ENCODE peak calls at places on chromosomes 7 and 10, in five cellular contexts. One of them, this sample, is unnamed.

GRCh38 chr7:108417144-108417543 is 39.1 kb downstream of the NRCAM start:
- DNase-seq in left lung: no peak
- DNase-seq in choroid plexus epithelial cell: no peak
- DNase-seq in HCT116: no peak
- DNase-seq in fibroblast of pulmonary artery: no peak
- DNase-seq in this sample: no peak

GRCh38 chr10:18683427-18683826 is 24.2 kb downstream of the ARL5B start:
- DNase-seq in left lung: no peak
- DNase-seq in choroid plexus epithelial cell: peak; percentile 64
- DNase-seq in HCT116: no peak
- DNase-seq in fibroblast of pulmonary artery: peak; percentile 52
- DNase-seq in this sample: no peak

GRCh38 chr10:67925449-67926005 is 41.1 kb downstream of the SIRT1 start:
- DNase-seq in left lung: no peak
- DNase-seq in choroid plexus epithelial cell: peak; percentile 10
- DNase-seq in HCT116: no peak
- DNase-seq in fibroblast of pulmonary artery: no peak
- DNase-seq in this sample: peak; percentile 77

GRCh38 chr10:67666416-67667043 is 29.5 kb downstream of the CTNNA3 start:
- DNase-seq in left lung: no peak
- DNase-seq in choroid plexus epithelial cell: peak; percentile 56
- DNase-seq in HCT116: peak; percentile 60
- DNase-seq in fibroblast of pulmonary artery: peak; percentile 57
- DNase-seq in this sample: no peak

GRCh38 chr10:14598809-14599764 is 175.6 kb downstream of the FAM107B start:
- DNase-seq in left lung: no peak
- DNase-seq in choroid plexus epithelial cell: no peak
- DNase-seq in HCT116: no peak
- DNase-seq in fibroblast of pulmonary artery: no peak
- DNase-seq in this sample: no peak

GRCh38 chr7:121140790-121141189 is 152.3 kb downstream of the CPED1 start:
- DNase-seq in left lung: no peak
- DNase-seq in choroid plexus epithelial cell: no peak
- DNase-seq in HCT116: no peak
- DNase-seq in fibroblast of pulmonary artery: no peak
- DNase-seq in this sample: no peak

GRCh38 chr7:3922175-3922635 is 621.2 kb downstream of the SDK1 start:
- DNase-seq in left lung: peak; percentile 49
- DNase-seq in choroid plexus epithelial cell: peak; percentile 93
- DNase-seq in HCT116: peak; percentile 72
- DNase-seq in fibroblast of pulmonary artery: peak; percentile 98
- DNase-seq in this sample: peak; percentile 31

GRCh38 chr10:56359837-56360236 is 1.2 kb downstream of the ZWINT start:
- DNase-seq in left lung: no peak
- DNase-seq in choroid plexus epithelial cell: no peak
- DNase-seq in HCT116: no peak
- DNase-seq in fibroblast of pulmonary artery: no peak
- DNase-seq in this sample: no peak

GRCh38 chr7:21984042-21984441 is 38.3 kb upstream of the CDCA7L start:
- DNase-seq in left lung: no peak
- DNase-seq in choroid plexus epithelial cell: peak; percentile 12
- DNase-seq in HCT116: no peak
- DNase-seq in fibroblast of pulmonary artery: no peak
- DNase-seq in this sample: no peak

GRCh38 chr10:32384185-32384584 is 37.2 kb upstream of the EPC1 start:
- DNase-seq in left lung: no peak
- DNase-seq in choroid plexus epithelial cell: no peak
- DNase-seq in HCT116: no peak
- DNase-seq in fibroblast of pulmonary artery: no peak
- DNase-seq in this sample: no peak

GRCh38 chr10:4802711-4803487 is 23.1 kb upstream of the AKR1E2 start:
- DNase-seq in left lung: no peak
- DNase-seq in choroid plexus epithelial cell: no peak
- DNase-seq in HCT116: no peak
- DNase-seq in fibroblast of pulmonary artery: no peak
- DNase-seq in this sample: no peak

GRCh38 chr10:4081691-4082111 is 296.7 kb upstream of the KLF6 start:
- DNase-seq in left lung: no peak
- DNase-seq in choroid plexus epithelial cell: no peak
- DNase-seq in HCT116: no peak
- DNase-seq in fibroblast of pulmonary artery: peak; percentile 61
- DNase-seq in this sample: no peak

GRCh38 chr10:114271779-114272167 is 32.7 kb downstream of the VWA2 start:
- DNase-seq in left lung: no peak
- DNase-seq in choroid plexus epithelial cell: peak; percentile 95
- DNase-seq in HCT116: peak; percentile 42
- DNase-seq in fibroblast of pulmonary artery: peak; percentile 92
- DNase-seq in this sample: peak; percentile 79

GRCh38 chr10:128268015-128268722 is 141.9 kb upstream of the MKI67 start:
- DNase-seq in left lung: no peak
- DNase-seq in choroid plexus epithelial cell: peak; percentile 63
- DNase-seq in HCT116: peak; percentile 31
- DNase-seq in fibroblast of pulmonary artery: peak; percentile 26
- DNase-seq in this sample: no peak

GRCh38 chr7:94632338-94633024 is 23.5 kb downstream of the SGCE start:
- DNase-seq in left lung: no peak
- DNase-seq in choroid plexus epithelial cell: peak; percentile 96
- DNase-seq in HCT116: no peak
- DNase-seq in fibroblast of pulmonary artery: peak; percentile 82
- DNase-seq in this sample: peak; percentile 57

GRCh38 chr7:95404316-95404715 is 8.1 kb upstream of the PON3 start:
- DNase-seq in left lung: peak; percentile 34
- DNase-seq in choroid plexus epithelial cell: peak; percentile 16
- DNase-seq in HCT116: no peak
- DNase-seq in fibroblast of pulmonary artery: no peak
- DNase-seq in this sample: no peak

GRCh38 chr7:35697414-35698175 is 2.7 kb upstream of the HERPUD2 start:
- DNase-seq in left lung: no peak
- DNase-seq in choroid plexus epithelial cell: peak; percentile 74
- DNase-seq in HCT116: no peak
- DNase-seq in fibroblast of pulmonary artery: peak; percentile 78
- DNase-seq in this sample: no peak

GRCh38 chr7:104272767-104273384 is 55.5 kb upstream of the LHFPL3 start:
- DNase-seq in left lung: no peak
- DNase-seq in choroid plexus epithelial cell: peak; percentile 77
- DNase-seq in HCT116: peak; percentile 26
- DNase-seq in fibroblast of pulmonary artery: peak; percentile 60
- DNase-seq in this sample: peak; percentile 10

GRCh38 chr7:17530741-17531417 is 232.4 kb downstream of the AHR start:
- DNase-seq in left lung: no peak
- DNase-seq in choroid plexus epithelial cell: peak; percentile 72
- DNase-seq in HCT116: peak; percentile 26
- DNase-seq in fibroblast of pulmonary artery: peak; percentile 84
- DNase-seq in this sample: no peak

GRCh38 chr7:50710441-50711154 is 72.1 kb downstream of the GRB10 start:
- DNase-seq in left lung: no peak
- DNase-seq in choroid plexus epithelial cell: no peak
- DNase-seq in HCT116: no peak
- DNase-seq in fibroblast of pulmonary artery: no peak
- DNase-seq in this sample: no peak

GRCh38 chr7:137591444-137591843 is 247.9 kb upstream of the PTN start:
- DNase-seq in left lung: no peak
- DNase-seq in choroid plexus epithelial cell: peak; percentile 70
- DNase-seq in HCT116: no peak
- DNase-seq in fibroblast of pulmonary artery: peak; percentile 80
- DNase-seq in this sample: no peak

GRCh38 chr7:29384277-29384676 is 179.4 kb upstream of the PRR15 start:
- DNase-seq in left lung: no peak
- DNase-seq in choroid plexus epithelial cell: no peak
- DNase-seq in HCT116: no peak
- DNase-seq in fibroblast of pulmonary artery: no peak
- DNase-seq in this sample: no peak

GRCh38 chr10:110007171-110007700 is 548 bp upstream of the ADD3 start:
- DNase-seq in left lung: peak; percentile 63
- DNase-seq in choroid plexus epithelial cell: peak; percentile 48
- DNase-seq in HCT116: no peak
- DNase-seq in fibroblast of pulmonary artery: no peak
- DNase-seq in this sample: no peak

GRCh38 chr10:67764012-67764822 is 68.2 kb upstream of the CTNNA3 start:
- DNase-seq in left lung: peak; percentile 91
- DNase-seq in choroid plexus epithelial cell: peak; percentile 96
- DNase-seq in HCT116: peak; percentile 90
- DNase-seq in fibroblast of pulmonary artery: peak; percentile 95
- DNase-seq in this sample: peak; percentile 56

GRCh38 chr7:106017657-106018056 is 54.6 kb downstream of the CDHR3 start:
- DNase-seq in left lung: no peak
- DNase-seq in choroid plexus epithelial cell: no peak
- DNase-seq in HCT116: no peak
- DNase-seq in fibroblast of pulmonary artery: no peak
- DNase-seq in this sample: no peak

GRCh38 chr7:3399858-3400257 is 98.8 kb downstream of the SDK1 start:
- DNase-seq in left lung: no peak
- DNase-seq in choroid plexus epithelial cell: peak; percentile 60
- DNase-seq in HCT116: peak; percentile 49
- DNase-seq in fibroblast of pulmonary artery: peak; percentile 39
- DNase-seq in this sample: no peak

GRCh38 chr10:5165738-5166137 is 19.2 kb downstream of the AKR1C8 start:
- DNase-seq in left lung: no peak
- DNase-seq in choroid plexus epithelial cell: peak; percentile 30
- DNase-seq in HCT116: peak; percentile 2
- DNase-seq in fibroblast of pulmonary artery: peak; percentile 14
- DNase-seq in this sample: no peak

GRCh38 chr10:99768430-99769011 is 13.9 kb upstream of the ABCC2 start:
- DNase-seq in left lung: no peak
- DNase-seq in choroid plexus epithelial cell: no peak
- DNase-seq in HCT116: no peak
- DNase-seq in fibroblast of pulmonary artery: no peak
- DNase-seq in this sample: no peak

GRCh38 chr7:30986738-30987137 is 23.0 kb downstream of the GHRHR start:
- DNase-seq in left lung: no peak
- DNase-seq in choroid plexus epithelial cell: no peak
- DNase-seq in HCT116: no peak
- DNase-seq in fibroblast of pulmonary artery: no peak
- DNase-seq in this sample: no peak

GRCh38 chr7:151631149-151631967 is 111.7 kb upstream of the RHEB start:
- DNase-seq in left lung: no peak
- DNase-seq in choroid plexus epithelial cell: peak; percentile 42
- DNase-seq in HCT116: no peak
- DNase-seq in fibroblast of pulmonary artery: no peak
- DNase-seq in this sample: no peak

GRCh38 chr10:100520811-100521210 is 1.1 kb upstream of the SEC31B start:
- DNase-seq in left lung: no peak
- DNase-seq in choroid plexus epithelial cell: no peak
- DNase-seq in HCT116: no peak
- DNase-seq in fibroblast of pulmonary artery: peak; percentile 74
- DNase-seq in this sample: no peak

GRCh38 chr10:119726291-119727261 is 726 bp downstream of the INPP5F start:
- DNase-seq in left lung: peak; percentile 57
- DNase-seq in choroid plexus epithelial cell: no peak
- DNase-seq in HCT116: no peak
- DNase-seq in fibroblast of pulmonary artery: no peak
- DNase-seq in this sample: no peak

GRCh38 chr10:123135415-123136141 is at the start of gene HMX3:
- DNase-seq in left lung: no peak
- DNase-seq in choroid plexus epithelial cell: no peak
- DNase-seq in HCT116: no peak
- DNase-seq in fibroblast of pulmonary artery: peak; percentile 55
- DNase-seq in this sample: no peak

GRCh38 chr10:26780793-26781601 is 79.8 kb downstream of the ABI1 start:
- DNase-seq in left lung: no peak
- DNase-seq in choroid plexus epithelial cell: peak; percentile 81
- DNase-seq in HCT116: peak; percentile 90
- DNase-seq in fibroblast of pulmonary artery: peak; percentile 77
- DNase-seq in this sample: peak; percentile 72

GRCh38 chr7:87852306-87852705 is 23.9 kb downstream of the SLC25A40 start:
- DNase-seq in left lung: no peak
- DNase-seq in choroid plexus epithelial cell: no peak
- DNase-seq in HCT116: no peak
- DNase-seq in fibroblast of pulmonary artery: no peak
- DNase-seq in this sample: no peak

GRCh38 chr10:92418891-92419290 is 127.9 kb downstream of the MARCHF5 start:
- DNase-seq in left lung: no peak
- DNase-seq in choroid plexus epithelial cell: no peak
- DNase-seq in HCT116: no peak
- DNase-seq in fibroblast of pulmonary artery: no peak
- DNase-seq in this sample: no peak

GRCh38 chr10:92418221-92418620 is 127.3 kb downstream of the MARCHF5 start:
- DNase-seq in left lung: no peak
- DNase-seq in choroid plexus epithelial cell: peak; percentile 19
- DNase-seq in HCT116: no peak
- DNase-seq in fibroblast of pulmonary artery: no peak
- DNase-seq in this sample: no peak

GRCh38 chr10:92420554-92421275 is 129.7 kb downstream of the MARCHF5 start:
- DNase-seq in left lung: no peak
- DNase-seq in choroid plexus epithelial cell: no peak
- DNase-seq in HCT116: no peak
- DNase-seq in fibroblast of pulmonary artery: no peak
- DNase-seq in this sample: no peak

GRCh38 chr10:92421550-92421949 is 130.6 kb downstream of the MARCHF5 start:
- DNase-seq in left lung: no peak
- DNase-seq in choroid plexus epithelial cell: no peak
- DNase-seq in HCT116: no peak
- DNase-seq in fibroblast of pulmonary artery: no peak
- DNase-seq in this sample: no peak

GRCh38 chr10:92419740-92420553 is 129.0 kb downstream of the MARCHF5 start:
- DNase-seq in left lung: peak; percentile 52
- DNase-seq in choroid plexus epithelial cell: peak; percentile 65
- DNase-seq in HCT116: no peak
- DNase-seq in fibroblast of pulmonary artery: peak; percentile 56
- DNase-seq in this sample: no peak
- H3K4me3 ChIP-seq in left lung: peak overlapping the region; percentile 23
- H3K4me3 ChIP-seq in choroid plexus epithelial cell: peak overlapping the region; percentile 44
- H3K4me3 ChIP-seq in HCT116: no peak overlapping the region
- H3K4me3 ChIP-seq in fibroblast of pulmonary artery: peak overlapping the region; percentile 41
- H3K4me3 ChIP-seq in this sample: peak overlapping the region; percentile 39

GRCh38 chr7:24318326-24318725 is 34.3 kb downstream of the NPY start:
- DNase-seq in left lung: no peak
- DNase-seq in choroid plexus epithelial cell: no peak
- DNase-seq in HCT116: peak; percentile 15
- DNase-seq in fibroblast of pulmonary artery: peak; percentile 7
- DNase-seq in this sample: no peak
- TF ChIP-seq CTCF in left lung: no peak
- TF ChIP-seq CTCF in choroid plexus epithelial cell: peak; percentile 15
- TF ChIP-seq CTCF in HCT116: peak; percentile 52
- TF ChIP-seq CTCF in fibroblast of pulmonary artery: peak; percentile 4
- TF ChIP-seq CTCF in this sample: no peak

GRCh38 chr10:69057261-69057950 is 30.5 kb upstream of the SRGN start:
- DNase-seq in left lung: peak; percentile 80
- DNase-seq in choroid plexus epithelial cell: peak; percentile 27
- DNase-seq in HCT116: no peak
- DNase-seq in fibroblast of pulmonary artery: no peak
- DNase-seq in this sample: no peak
- H3K4me3 ChIP-seq in left lung: no peak overlapping the region
- H3K4me3 ChIP-seq in choroid plexus epithelial cell: no peak overlapping the region
- H3K4me3 ChIP-seq in HCT116: no peak overlapping the region
- H3K4me3 ChIP-seq in fibroblast of pulmonary artery: no peak overlapping the region
- H3K4me3 ChIP-seq in this sample: no peak overlapping the region

GRCh38 chr10:132407846-132408278 is 10.9 kb downstream of the PWWP2B start:
- DNase-seq in left lung: peak; percentile 88
- DNase-seq in choroid plexus epithelial cell: peak; percentile 80
- DNase-seq in HCT116: no peak
- DNase-seq in fibroblast of pulmonary artery: peak; percentile 24
- DNase-seq in this sample: no peak
- TF ChIP-seq CTCF in left lung: no peak
- TF ChIP-seq CTCF in choroid plexus epithelial cell: peak; percentile 24
- TF ChIP-seq CTCF in HCT116: no peak
- TF ChIP-seq CTCF in fibroblast of pulmonary artery: no peak
- TF ChIP-seq CTCF in this sample: no peak

GRCh38 chr7:96959135-96959534 is 46.2 kb upstream of the DLX6 start:
- DNase-seq in left lung: no peak
- DNase-seq in choroid plexus epithelial cell: no peak
- DNase-seq in HCT116: no peak
- DNase-seq in fibroblast of pulmonary artery: no peak
- DNase-seq in this sample: no peak
- H3K4me3 ChIP-seq in left lung: no peak overlapping the region
- H3K4me3 ChIP-seq in choroid plexus epithelial cell: no peak overlapping the region
- H3K4me3 ChIP-seq in HCT116: no peak overlapping the region
- H3K4me3 ChIP-seq in fibroblast of pulmonary artery: no peak overlapping the region
- H3K4me3 ChIP-seq in this sample: no peak overlapping the region

This sample was measured in AG04449.